ENCODE peak calls at places on chromosome 1, in eight cellular contexts. K is OCI-LY7; T is tibial artery; B is spleen; N is fibroblast of lung; G is CD4-positive, CD25-positive, alpha-beta regulatory T cell; W is heart right ventricle; Q is pancreas. F is an unnamed sample. For H3K4me1, the result is how much of the 10 kb centered on the place peaks cover.

GRCh38 chr1:160607051-160608032 is 28.0 kb upstream of the CD84 start:
- DNase-seq in K (peak), T (peak), B (no peak), N (peak), G (peak), W (no peak), Q (peak), F (no peak)

GRCh38 chr1:8937701-8938100 is 8.0 kb upstream of the CA6 start:
- DNase-seq in K (no peak), T (no peak), B (no peak), N (no peak), G (no peak), W (no peak), Q (no peak), F (no peak)

GRCh38 chr1:221397606-221398005 is 344.3 kb downstream of the DUSP10 start:
- DNase-seq in K (no peak), T (no peak), B (peak), N (peak), G (peak), W (no peak), Q (no peak), F (no peak)

GRCh38 chr1:184890539-184890973 is 83.8 kb downstream of the NIBAN1 start:
- DNase-seq in K (no peak), T (peak), B (no peak), N (peak), G (peak), W (no peak), Q (peak), F (no peak)

GRCh38 chr1:46309401-46310159 is 6.1 kb downstream of the UQCRH start:
- DNase-seq in K (no peak), T (no peak), B (no peak), N (no peak), G (no peak), W (no peak), Q (no peak), F (no peak)

GRCh38 chr1:212529211-212529731 is 79.3 kb upstream of the ATF3 start:
- DNase-seq in K (no peak), T (no peak), B (no peak), N (peak), G (no peak), W (no peak), Q (no peak), F (no peak)

GRCh38 chr1:167056529-167057296 is 33.5 kb downstream of the GPA33 start:
- DNase-seq in K (no peak), T (no peak), B (no peak), N (no peak), G (no peak), W (no peak), Q (no peak), F (no peak)

GRCh38 chr1:101733340-101733739 is 263.4 kb downstream of the OLFM3 start:
- DNase-seq in K (no peak), T (no peak), B (no peak), N (no peak), G (no peak), W (no peak), Q (no peak), F (no peak)

GRCh38 chr1:151142411-151143056 is 3.9 kb downstream of the SEMA6C start:
- DNase-seq in K (no peak), T (no peak), B (no peak), N (no peak), G (no peak), W (no peak), Q (no peak), F (no peak)

GRCh38 chr1:228095161-228095560 is 8.0 kb downstream of the C1orf35 start:
- DNase-seq in K (no peak), T (no peak), B (peak), N (no peak), G (no peak), W (no peak), Q (no peak), F (peak)

GRCh38 chr1:234731371-234732085 is 121.5 kb upstream of the IRF2BP2 start:
- DNase-seq in K (no peak), T (no peak), B (peak), N (peak), G (peak), W (no peak), Q (no peak), F (no peak)

GRCh38 chr1:205939690-205940330 is 3.4 kb downstream of the SLC26A9 start:
- DNase-seq in K (peak), T (no peak), B (no peak), N (no peak), G (peak), W (no peak), Q (peak), F (peak)

GRCh38 chr1:213669964-213670691 is 317.6 kb upstream of the PROX1 start:
- DNase-seq in K (peak), T (no peak), B (no peak), N (no peak), G (peak), W (no peak), Q (no peak), F (no peak)

GRCh38 chr1:241518447-241519307 is 878 bp downstream of the FH start:
- DNase-seq in K (peak), T (peak), B (no peak), N (peak), G (peak), W (no peak), Q (no peak), F (peak)

GRCh38 chr1:28123461-28123961 is 35.1 kb upstream of the EYA3 start:
- DNase-seq in K (no peak), T (no peak), B (no peak), N (peak), G (no peak), W (no peak), Q (no peak), F (no peak)

GRCh38 chr1:232586679-232587078 is 43.3 kb downstream of the SIPA1L2 start:
- DNase-seq in K (no peak), T (no peak), B (no peak), N (no peak), G (no peak), W (no peak), Q (no peak), F (no peak)

GRCh38 chr1:116737855-116738318 is 16.3 kb upstream of the CD2 start:
- DNase-seq in K (peak), T (no peak), B (peak), N (no peak), G (peak), W (no peak), Q (no peak), F (no peak)

GRCh38 chr1:204684551-204685235 is 845 bp downstream of the LRRN2 start:
- DNase-seq in K (no peak), T (no peak), B (no peak), N (peak), G (peak), W (peak), Q (no peak), F (no peak)
- H3K4me3 ChIP-seq in K (no peak), T (peak), B (peak), N (no peak), G (no peak), W (peak), Q (peak), F (peak)

GRCh38 chr1:1232224-1232800 is at the start of gene B3GALT6:
- DNase-seq in K (no peak), T (no peak), B (no peak), N (peak), G (no peak), W (no peak), Q (no peak), F (no peak)
- H3K4me1 ChIP-seq in K (under half), T (under half), B (half or more), N (under half), G (under half), W (under half), Q (under half), F (under half)

DNA sequence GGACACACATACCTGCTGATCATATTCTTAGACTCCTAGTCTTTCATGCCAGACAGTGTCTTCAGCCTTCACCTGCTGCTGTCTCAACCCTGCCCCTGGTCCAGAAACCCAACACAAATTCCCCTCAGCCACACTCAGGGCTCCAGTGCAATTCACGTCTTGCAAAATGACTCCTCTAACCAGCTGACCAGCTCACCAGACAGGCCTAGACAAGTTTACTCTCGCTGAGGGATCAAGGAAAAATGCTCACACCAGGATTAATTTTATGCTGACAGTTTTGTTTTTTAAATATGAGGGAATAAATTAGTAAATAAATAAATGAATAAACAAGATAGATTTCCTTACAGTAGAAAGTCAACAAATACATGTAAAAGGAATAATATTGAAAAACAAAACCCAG is 28.5 kb downstream of the CCDC185 start:
- DNase-seq in K (no peak), T (no peak), B (no peak), N (no peak), G (no peak), W (no peak), Q (no peak), F (no peak)
- H3K4me3 ChIP-seq in K (no peak), T (no peak), B (no peak), N (no peak), G (no peak), W (no peak), Q (no peak), F (no peak)

DNA sequence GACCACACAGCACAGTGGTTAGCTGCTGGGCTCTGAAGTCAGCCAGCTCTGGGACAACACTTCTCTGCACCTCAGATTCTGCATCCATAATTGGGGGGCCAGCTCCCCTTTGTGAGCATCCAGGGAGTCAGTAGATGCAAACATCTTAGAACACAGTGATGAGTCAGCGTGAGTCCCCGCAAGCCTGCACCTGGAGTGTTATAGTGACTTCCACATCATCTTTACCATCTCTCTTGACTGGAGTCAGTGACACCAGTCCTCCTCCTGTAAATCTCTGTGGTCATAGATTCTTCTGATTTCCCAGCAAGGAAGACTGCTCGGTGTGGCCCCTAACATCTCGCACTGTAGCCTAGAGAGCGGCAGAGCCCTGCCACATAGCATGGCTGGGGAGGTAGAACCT is 13.9 kb upstream of the EDN2 start:
- DNase-seq in K (no peak), T (no peak), B (no peak), N (peak), G (no peak), W (no peak), Q (no peak), F (no peak)
- H3K4me1 ChIP-seq in K (under half), T (half or more), B (under half), N (under half), G (under half), W (half or more), Q (under half), F (under half)

DNA sequence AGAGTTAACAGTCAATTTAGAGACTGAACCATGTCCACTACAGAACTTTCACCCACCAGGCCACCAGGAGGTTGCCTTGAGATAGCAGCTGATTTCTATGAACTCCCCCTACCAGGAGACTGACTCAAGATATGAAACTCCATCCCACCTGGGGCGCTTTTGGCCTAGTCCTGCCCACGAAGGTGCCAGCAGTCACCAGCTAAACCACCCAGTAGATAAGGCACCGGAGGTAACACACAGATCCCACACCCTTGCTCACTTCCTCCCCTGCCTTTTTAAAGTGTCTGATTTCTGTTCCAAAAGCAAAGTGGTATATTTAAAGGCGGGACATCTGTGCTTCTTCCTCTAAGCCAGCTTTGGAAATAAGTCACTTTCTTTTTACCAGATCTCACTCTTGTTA is 318.3 kb downstream of the KCNH1 start:
- DNase-seq in K (no peak), T (no peak), B (no peak), N (no peak), G (no peak), W (no peak), Q (no peak), F (no peak)
- H3K4me3 ChIP-seq in K (no peak), T (no peak), B (no peak), N (no peak), G (no peak), W (no peak), Q (no peak), F (no peak)